ENCODE peak calls at places on chromosomes 11 and 22, in eight cellular contexts. One of them, this sample, is unnamed.

GRCh38 chr11:31651208-31651607 is 141.6 kb downstream of the ELP4 start:
- DNase-seq in aorta: no peak
- DNase-seq in Right ventricle myocardium superior: no peak
- DNase-seq in lung: no peak
- DNase-seq in NCI-H1092 treated with DMSO at 0.1 percent for 48 hours: no peak
- DNase-seq in choroid plexus epithelial cell: no peak
- DNase-seq in EL: no peak
- DNase-seq in GM23248: no peak
- DNase-seq in this sample: no peak

GRCh38 chr11:18490736-18491485 is 35.3 kb downstream of the LDHAL6A start:
- DNase-seq in NCI-H1092 treated with DMSO at 0.1 percent for 48 hours: no peak
- DNase-seq in GM23248: no peak
- DNase-seq in Right ventricle myocardium superior: no peak
- DNase-seq in choroid plexus epithelial cell: no peak
- DNase-seq in lung: no peak
- DNase-seq in aorta: no peak
- DNase-seq in EL: no peak
- DNase-seq in this sample: no peak

GRCh38 chr11:23674866-23675265 is 814.6 kb upstream of the CCDC179 start:
- DNase-seq in lung: no peak
- DNase-seq in EL: no peak
- DNase-seq in Right ventricle myocardium superior: no peak
- DNase-seq in choroid plexus epithelial cell: no peak
- DNase-seq in GM23248: no peak
- DNase-seq in NCI-H1092 treated with DMSO at 0.1 percent for 48 hours: no peak
- DNase-seq in aorta: no peak
- DNase-seq in this sample: no peak

GRCh38 chr11:130477646-130478203 is 29.3 kb downstream of the ADAMTS15 start:
- DNase-seq in GM23248: peak
- DNase-seq in choroid plexus epithelial cell: peak
- DNase-seq in aorta: no peak
- DNase-seq in lung: peak
- DNase-seq in Right ventricle myocardium superior: no peak
- DNase-seq in NCI-H1092 treated with DMSO at 0.1 percent for 48 hours: no peak
- DNase-seq in EL: peak
- DNase-seq in this sample: no peak

GRCh38 chr11:110331626-110332025 is 35.2 kb upstream of the RDX start:
- DNase-seq in Right ventricle myocardium superior: no peak
- DNase-seq in NCI-H1092 treated with DMSO at 0.1 percent for 48 hours: no peak
- DNase-seq in EL: no peak
- DNase-seq in choroid plexus epithelial cell: peak
- DNase-seq in GM23248: no peak
- DNase-seq in lung: no peak
- DNase-seq in aorta: no peak
- DNase-seq in this sample: no peak

GRCh38 chr22:20953668-20954500 is 13.2 kb upstream of the AIFM3 start:
- DNase-seq in NCI-H1092 treated with DMSO at 0.1 percent for 48 hours: no peak
- DNase-seq in Right ventricle myocardium superior: no peak
- DNase-seq in lung: no peak
- DNase-seq in GM23248: peak
- DNase-seq in EL: peak
- DNase-seq in aorta: no peak
- DNase-seq in choroid plexus epithelial cell: peak
- DNase-seq in this sample: no peak

GRCh38 chr11:5989203-5989602 is 2.4 kb upstream of the OR52L1 start:
- DNase-seq in Right ventricle myocardium superior: no peak
- DNase-seq in EL: no peak
- DNase-seq in GM23248: no peak
- DNase-seq in choroid plexus epithelial cell: no peak
- DNase-seq in lung: no peak
- DNase-seq in aorta: no peak
- DNase-seq in NCI-H1092 treated with DMSO at 0.1 percent for 48 hours: no peak
- DNase-seq in this sample: no peak

GRCh38 chr11:124722176-124722575 is 17.6 kb upstream of the NRGN start:
- DNase-seq in aorta: no peak
- DNase-seq in lung: no peak
- DNase-seq in Right ventricle myocardium superior: no peak
- DNase-seq in NCI-H1092 treated with DMSO at 0.1 percent for 48 hours: no peak
- DNase-seq in choroid plexus epithelial cell: no peak
- DNase-seq in EL: no peak
- DNase-seq in GM23248: no peak
- DNase-seq in this sample: no peak

GRCh38 chr22:37074537-37074936 is 23.0 kb downstream of the KCTD17 start:
- DNase-seq in choroid plexus epithelial cell: no peak
- DNase-seq in aorta: no peak
- DNase-seq in EL: no peak
- DNase-seq in GM23248: no peak
- DNase-seq in Right ventricle myocardium superior: peak
- DNase-seq in lung: no peak
- DNase-seq in NCI-H1092 treated with DMSO at 0.1 percent for 48 hours: no peak
- DNase-seq in this sample: no peak

GRCh38 chr11:7514099-7514725 is 413 bp downstream of the PPFIBP2 start:
- DNase-seq in aorta: no peak
- DNase-seq in NCI-H1092 treated with DMSO at 0.1 percent for 48 hours: no peak
- DNase-seq in GM23248: peak
- DNase-seq in lung: no peak
- DNase-seq in Right ventricle myocardium superior: no peak
- DNase-seq in EL: no peak
- DNase-seq in choroid plexus epithelial cell: no peak
- DNase-seq in this sample: no peak

GRCh38 chr22:39988386-39989114 is 6.2 kb upstream of the FAM83F start:
- DNase-seq in EL: no peak
- DNase-seq in NCI-H1092 treated with DMSO at 0.1 percent for 48 hours: no peak
- DNase-seq in Right ventricle myocardium superior: no peak
- DNase-seq in GM23248: no peak
- DNase-seq in lung: no peak
- DNase-seq in aorta: no peak
- DNase-seq in choroid plexus epithelial cell: no peak
- DNase-seq in this sample: no peak

GRCh38 chr11:12128191-12128841 is 17.9 kb downstream of the MICAL2 start:
- DNase-seq in lung: no peak
- DNase-seq in aorta: no peak
- DNase-seq in NCI-H1092 treated with DMSO at 0.1 percent for 48 hours: no peak
- DNase-seq in GM23248: no peak
- DNase-seq in choroid plexus epithelial cell: no peak
- DNase-seq in EL: no peak
- DNase-seq in Right ventricle myocardium superior: no peak
- DNase-seq in this sample: no peak

GRCh38 chr22:45995405-45996101 is 18.6 kb upstream of the WNT7B start:
- DNase-seq in lung: no peak
- DNase-seq in choroid plexus epithelial cell: no peak
- DNase-seq in aorta: peak
- DNase-seq in GM23248: peak
- DNase-seq in EL: no peak
- DNase-seq in Right ventricle myocardium superior: no peak
- DNase-seq in NCI-H1092 treated with DMSO at 0.1 percent for 48 hours: no peak
- DNase-seq in this sample: no peak

GRCh38 chr22:42343551-42344081 is 73.2 kb upstream of the TCF20 start:
- DNase-seq in choroid plexus epithelial cell: no peak
- DNase-seq in Right ventricle myocardium superior: no peak
- DNase-seq in EL: peak
- DNase-seq in GM23248: peak
- DNase-seq in NCI-H1092 treated with DMSO at 0.1 percent for 48 hours: peak
- DNase-seq in aorta: no peak
- DNase-seq in lung: no peak
- DNase-seq in this sample: peak

GRCh38 chr11:12845739-12846358 is 163.3 kb upstream of the RASSF10 start:
- DNase-seq in choroid plexus epithelial cell: peak
- DNase-seq in aorta: no peak
- DNase-seq in EL: no peak
- DNase-seq in GM23248: peak
- DNase-seq in lung: no peak
- DNase-seq in Right ventricle myocardium superior: peak
- DNase-seq in NCI-H1092 treated with DMSO at 0.1 percent for 48 hours: peak
- DNase-seq in this sample: no peak

GRCh38 chr11:36354221-36355003 is 58.3 kb downstream of the PRR5L start:
- DNase-seq in Right ventricle myocardium superior: no peak
- DNase-seq in EL: peak
- DNase-seq in choroid plexus epithelial cell: peak
- DNase-seq in GM23248: peak
- DNase-seq in aorta: no peak
- DNase-seq in NCI-H1092 treated with DMSO at 0.1 percent for 48 hours: no peak
- DNase-seq in lung: no peak
- DNase-seq in this sample: no peak

GRCh38 chr11:69212121-69213110 is 56.7 kb downstream of the SMIM38 start:
- DNase-seq in GM23248: no peak
- DNase-seq in choroid plexus epithelial cell: peak
- DNase-seq in Right ventricle myocardium superior: no peak
- DNase-seq in lung: no peak
- DNase-seq in EL: no peak
- DNase-seq in aorta: no peak
- DNase-seq in NCI-H1092 treated with DMSO at 0.1 percent for 48 hours: no peak
- DNase-seq in this sample: peak

GRCh38 chr11:8292351-8292750 is 28.7 kb upstream of the LMO1 start:
- DNase-seq in EL: no peak
- DNase-seq in NCI-H1092 treated with DMSO at 0.1 percent for 48 hours: no peak
- DNase-seq in choroid plexus epithelial cell: no peak
- DNase-seq in GM23248: no peak
- DNase-seq in Right ventricle myocardium superior: no peak
- DNase-seq in lung: no peak
- DNase-seq in aorta: no peak
- DNase-seq in this sample: peak

GRCh38 chr11:128686745-128687177 is 7.1 kb upstream of the FLI1 start:
- DNase-seq in GM23248: peak
- DNase-seq in Right ventricle myocardium superior: peak
- DNase-seq in aorta: peak
- DNase-seq in NCI-H1092 treated with DMSO at 0.1 percent for 48 hours: peak
- DNase-seq in lung: no peak
- DNase-seq in choroid plexus epithelial cell: peak
- DNase-seq in EL: peak
- DNase-seq in this sample: peak

GRCh38 chr11:74681686-74682651 is 49.3 kb downstream of the CHRDL2 start:
- DNase-seq in NCI-H1092 treated with DMSO at 0.1 percent for 48 hours: peak
- DNase-seq in choroid plexus epithelial cell: no peak
- DNase-seq in EL: peak
- DNase-seq in Right ventricle myocardium superior: peak
- DNase-seq in lung: no peak
- DNase-seq in GM23248: peak
- DNase-seq in aorta: peak
- DNase-seq in this sample: peak

GRCh38 chr11:96188625-96189006 is 154.4 kb downstream of the MAML2 start:
- DNase-seq in EL: peak
- DNase-seq in GM23248: peak
- DNase-seq in choroid plexus epithelial cell: peak
- DNase-seq in Right ventricle myocardium superior: no peak
- DNase-seq in NCI-H1092 treated with DMSO at 0.1 percent for 48 hours: no peak
- DNase-seq in aorta: no peak
- DNase-seq in lung: no peak
- DNase-seq in this sample: no peak

This sample was measured in activated T-cell treated with anti-CD3 and anti-CD28 coated beads, Interleukin-2, amount 50 U/mL, for 24 hours.